ENCODE peak calls at places on chromosomes 4 and X, in four cellular contexts. Q is left ventricle myocardium inferior; U is activated CD8-positive, alpha-beta memory T cell treated with anti-CD3 and anti-CD28 coated beads for 48 hours; M is hippocampal formation. K is an unnamed sample.

GRCh38 chr4:144648042-144648441 is 2.1 kb downstream of the HHIP start:
- DNase-seq in Q (no peak), U (no peak), M (peak; percentile 55), K (no peak)

GRCh38 chr4:3252831-3253641 is 4.1 kb downstream of the MSANTD1 start:
- DNase-seq in Q (peak; percentile 13), U (no peak), M (no peak), K (peak; percentile 55)

GRCh38 chr4:184289179-184289535 is 71.5 kb upstream of the ENPP6 start:
- DNase-seq in Q (no peak), U (no peak), M (no peak), K (no peak)

GRCh38 chrX:10531927-10532326 is 88.5 kb downstream of the MID1 start:
- DNase-seq in Q (no peak), U (no peak), M (no peak), K (no peak)

GRCh38 chr4:166882221-166882620 is 352.1 kb downstream of the SPOCK3 start:
- DNase-seq in Q (no peak), U (no peak), M (no peak), K (no peak)

GRCh38 chrX:33434256-33435092 is 223.1 kb upstream of the DMD start:
- DNase-seq in Q (peak; percentile 14), U (peak; percentile 21), M (peak; percentile 36), K (no peak)

GRCh38 chr4:107380836-107381438 is 339.1 kb downstream of the PAPSS1 start:
- DNase-seq in Q (no peak), U (no peak), M (no peak), K (no peak)

GRCh38 chr4:53962516-53963225 is 101.7 kb downstream of the CHIC2 start:
- DNase-seq in Q (no peak), U (no peak), M (no peak), K (no peak)

GRCh38 chrX:97860206-97860605 is 976.5 kb downstream of the RPA4 start:
- DNase-seq in Q (no peak), U (no peak), M (peak; percentile 19), K (no peak)

GRCh38 chr4:6702761-6703160 is 6.9 kb downstream of the MRFAP1L1 start:
- DNase-seq in Q (no peak), U (no peak), M (no peak), K (no peak)

GRCh38 chr4:138668309-138668708 is 347.3 kb upstream of the NOCT start:
- DNase-seq in Q (no peak), U (no peak), M (no peak), K (no peak)

GRCh38 chrX:109760922-109761250 is 27.8 kb upstream of the ACSL4 start:
- DNase-seq in Q (no peak), U (no peak), M (no peak), K (no peak)

GRCh38 chrX:105758784-105759183 is 63.6 kb upstream of the NRK start:
- DNase-seq in Q (no peak), U (no peak), M (no peak), K (no peak)

GRCh38 chr4:5773271-5773555 is 62.2 kb downstream of the EVC start:
- DNase-seq in Q (no peak), U (no peak), M (no peak), K (no peak)

GRCh38 chr4:6005175-6005574 is 13.1 kb downstream of the C4orf50 start:
- DNase-seq in Q (no peak), U (no peak), M (no peak), K (no peak)

GRCh38 chr4:38728651-38729141 is 54.1 kb downstream of the TLR10 start:
- DNase-seq in Q (no peak), U (no peak), M (no peak), K (no peak)

K was measured in heart left ventricle.